ENCODE peak calls at places on chromosomes 3 and 15, in five cellular contexts. M, P, Y, R and V are unnamed samples.

GRCh38 chr15:66894986-66895780 is 170.2 kb upstream of the SMAD3 start:
- DNase-seq in P (no peak), R (peak), M (no peak), Y (peak), V (no peak)

GRCh38 chr3:185070491-185071335 is 82.1 kb downstream of the C3orf70 start:
- DNase-seq in R (peak), M (peak), Y (peak), P (peak), V (no peak)

GRCh38 chr3:70120360-70120966 is 120.9 kb downstream of the SAMMSON start:
- DNase-seq in M (peak), P (peak), Y (peak), R (peak), V (peak)

GRCh38 chr15:70530503-70530902 is 232.9 kb downstream of the UACA start:
- DNase-seq in P (no peak), M (no peak), Y (no peak), R (no peak), V (no peak)

GRCh38 chr3:122458992-122459391 is 43.1 kb upstream of the WDR5B start:
- DNase-seq in M (peak), P (no peak), R (peak), Y (peak), V (peak)

GRCh38 chr3:168121175-168121853 is 25.6 kb upstream of the GOLIM4 start:
- DNase-seq in R (no peak), Y (peak), M (peak), P (no peak), V (peak)

GRCh38 chr3:170033489-170033888 is 4.3 kb upstream of the GPR160 start:
- DNase-seq in M (no peak), P (no peak), Y (no peak), R (no peak), V (no peak)

GRCh38 chr3:150972379-150972985 is at the start of gene CLRN1:
- DNase-seq in M (peak), R (no peak), Y (no peak), P (no peak), V (no peak)

GRCh38 chr3:9704343-9705322 is 1.0 kb downstream of the CPNE9 start:
- DNase-seq in P (no peak), R (peak), M (peak), Y (peak), V (no peak)

GRCh38 chr3:185606191-185606590 is 20.1 kb downstream of the SENP2 start:
- DNase-seq in P (no peak), M (no peak), R (no peak), Y (no peak), V (no peak)

GRCh38 chr3:188975612-188976314 is 196.0 kb upstream of the TPRG1 start:
- DNase-seq in R (peak), M (no peak), Y (no peak), P (peak), V (peak)

GRCh38 chr15:82799183-82799841 is 6.6 kb downstream of the FSD2 start:
- DNase-seq in Y (no peak), M (no peak), R (no peak), P (no peak), V (no peak)

GRCh38 chr15:55741592-55742497 is 1.1 kb downstream of the PRTG start:
- DNase-seq in Y (no peak), M (no peak), P (peak), R (peak), V (peak)

GRCh38 chr15:43255376-43255775 is 11.4 kb downstream of the TGM5 start:
- DNase-seq in M (no peak), R (no peak), P (no peak), Y (no peak), V (no peak)

GRCh38 chr15:76401285-76401684 is 64.7 kb downstream of the ISL2 start:
- DNase-seq in R (peak), M (peak), Y (peak), P (no peak), V (no peak)

GRCh38 chr3:188231454-188231853 is 77.5 kb downstream of the LPP start:
- DNase-seq in M (no peak), Y (no peak), R (no peak), P (no peak), V (no peak)

GRCh38 chr15:88091444-88092016 is 165.0 kb downstream of the NTRK3 start:
- DNase-seq in P (no peak), R (no peak), M (no peak), Y (no peak), V (no peak)

GRCh38 chr15:63054281-63054683 is 11.7 kb downstream of the TPM1 start:
- DNase-seq in M (no peak), P (no peak), Y (peak), R (no peak), V (peak)

GRCh38 chr3:187406927-187407326 is 38.7 kb downstream of the RTP4 start:
- DNase-seq in M (peak), Y (peak), R (no peak), P (no peak), V (peak)

GRCh38 chr15:43878466-43878865 is 51.7 kb downstream of the WDR76 start:
- DNase-seq in Y (no peak), R (no peak), M (no peak), P (no peak), V (no peak)

GRCh38 chr3:159766563-159767185 is 222.0 kb upstream of the IL12A start:
- DNase-seq in P (peak), Y (peak), M (peak), R (peak), V (peak)

GRCh38 chr3:45272828-45273470 is 46.9 kb upstream of the TMEM158 start:
- DNase-seq in R (peak), Y (no peak), P (no peak), M (no peak), V (no peak)

GRCh38 chr3:71033681-71034220 is 549.8 kb downstream of the FOXP1 start:
- DNase-seq in Y (no peak), R (peak), M (no peak), P (no peak), V (no peak)

GRCh38 chr3:71062920-71063767 is 520.4 kb downstream of the FOXP1 start:
- DNase-seq in Y (peak), R (peak), P (peak), M (peak), V (peak)

GRCh38 chr3:4474683-4475490 is 7.8 kb upstream of the SUMF1 start:
- DNase-seq in R (peak), M (peak), Y (peak), P (peak), V (peak)

GRCh38 chr15:90031231-90031791 is 30.2 kb downstream of the ZNF710 start:
- DNase-seq in P (peak), R (peak), M (peak), Y (peak), V (peak)

GRCh38 chr3:43863966-43864933 is 173.5 kb downstream of the ABHD5 start:
- DNase-seq in P (no peak), Y (no peak), R (no peak), M (no peak), V (no peak)

GRCh38 chr3:156126467-156126866 is 6.1 kb downstream of the KCNAB1 start:
- DNase-seq in Y (no peak), M (no peak), P (no peak), R (no peak), V (no peak)

GRCh38 chr15:33963831-33964664 is 4.2 kb upstream of the CHRM5 start:
- DNase-seq in Y (peak), P (no peak), M (peak), R (peak), V (peak)

GRCh38 chr15:75554717-75555116 is 24.4 kb downstream of the PTPN9 start:
- DNase-seq in Y (peak), M (peak), R (peak), P (peak), V (peak)

GRCh38 chr3:43919067-43919466 is 228.3 kb downstream of the ABHD5 start:
- DNase-seq in Y (peak), M (no peak), P (no peak), R (peak), V (peak)

GRCh38 chr15:45635191-45635638 is 386 bp downstream of the SQOR start:
- DNase-seq in M (peak), R (peak), P (no peak), Y (peak), V (no peak)

GRCh38 chr3:161413127-161413854 is 42.0 kb upstream of the SPTSSB start:
- DNase-seq in M (peak), P (peak), R (no peak), Y (peak), V (peak)

GRCh38 chr15:76566276-76566675 is 229.7 kb downstream of the ISL2 start:
- DNase-seq in Y (peak), P (no peak), M (no peak), R (no peak), V (peak)

GRCh38 chr3:46617941-46618340 is 5.6 kb downstream of the FAM240A start:
- DNase-seq in M (no peak), Y (no peak), P (no peak), R (no peak), V (no peak)

GRCh38 chr15:80455668-80456442 is 51.7 kb downstream of the ARNT2 start:
- DNase-seq in P (peak), Y (peak), R (peak), M (peak), V (peak)

GRCh38 chr3:110149763-110150162 is 812.4 kb upstream of the DPPA4 start:
- DNase-seq in R (no peak), M (no peak), Y (peak), P (no peak), V (no peak)

GRCh38 chr15:94542391-94542790 is 311.0 kb downstream of the MCTP2 start:
- DNase-seq in P (no peak), M (no peak), Y (no peak), R (peak), V (no peak)

DNA sequence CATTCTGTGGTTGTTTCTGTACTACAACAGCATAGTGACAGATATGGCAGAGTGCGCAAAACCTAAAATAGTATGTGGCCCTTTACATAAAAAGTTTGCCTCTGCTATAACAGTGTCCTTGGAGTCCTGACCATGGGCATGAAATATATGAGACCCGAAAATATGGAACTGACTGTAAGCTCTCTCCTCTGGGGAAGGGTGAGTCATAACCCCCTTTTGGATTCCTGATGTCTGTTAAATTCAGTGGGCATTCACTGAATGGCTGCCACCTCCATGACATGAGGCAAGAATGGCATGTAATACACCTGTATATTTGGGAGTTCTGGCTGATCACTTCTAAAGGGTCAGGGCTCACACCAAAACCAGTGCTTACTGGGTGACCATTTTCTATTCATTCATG is 6.1 kb downstream of the TBC1D2B start:
- DNase-seq in M (no peak), Y (no peak), P (no peak), R (no peak), V (no peak)
- H3K4me3 ChIP-seq in M (no peak), Y (no peak), P (no peak), R (no peak), V (no peak)

DNA sequence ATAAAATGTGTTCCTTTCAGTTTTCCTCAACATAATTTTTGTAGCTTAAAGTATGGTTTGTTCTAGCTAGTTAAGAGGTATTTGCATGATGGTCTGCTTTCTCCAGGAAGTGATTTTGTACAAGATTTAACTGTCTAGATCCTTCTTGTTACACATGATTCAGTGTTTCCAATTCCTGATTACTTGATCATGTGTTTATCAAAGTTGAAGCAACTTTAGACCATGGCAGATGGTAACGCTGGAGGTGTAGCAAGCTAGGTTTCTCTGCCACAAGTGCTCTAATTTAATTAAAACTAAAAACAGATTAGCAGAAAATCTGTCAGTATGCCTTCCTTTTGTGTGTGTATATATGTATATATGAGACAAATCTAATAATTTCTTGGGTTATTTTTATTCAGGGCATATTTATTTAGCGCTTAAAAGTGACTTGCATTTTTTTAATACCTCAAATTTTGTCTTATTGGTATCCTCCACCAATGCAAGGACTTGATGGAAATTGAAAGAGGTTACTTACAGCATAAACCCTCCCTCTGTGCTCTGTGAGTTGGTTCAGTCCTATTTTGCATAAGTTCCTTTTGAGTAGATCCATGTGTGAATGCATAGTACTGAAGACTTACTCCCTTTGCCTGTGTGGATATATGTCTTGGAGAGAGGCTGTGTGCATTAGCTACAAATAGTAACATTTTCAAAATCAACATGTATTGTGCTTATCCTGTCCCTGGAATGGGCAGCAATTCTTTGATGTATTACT is 157.3 kb upstream of the CGNL1 start:
- DNase-seq in M (peak), R (peak), P (peak), Y (peak), V (peak)
- H3K4me3 ChIP-seq in M (peak), R (no peak), P (peak), Y (peak), V (peak)

DNA sequence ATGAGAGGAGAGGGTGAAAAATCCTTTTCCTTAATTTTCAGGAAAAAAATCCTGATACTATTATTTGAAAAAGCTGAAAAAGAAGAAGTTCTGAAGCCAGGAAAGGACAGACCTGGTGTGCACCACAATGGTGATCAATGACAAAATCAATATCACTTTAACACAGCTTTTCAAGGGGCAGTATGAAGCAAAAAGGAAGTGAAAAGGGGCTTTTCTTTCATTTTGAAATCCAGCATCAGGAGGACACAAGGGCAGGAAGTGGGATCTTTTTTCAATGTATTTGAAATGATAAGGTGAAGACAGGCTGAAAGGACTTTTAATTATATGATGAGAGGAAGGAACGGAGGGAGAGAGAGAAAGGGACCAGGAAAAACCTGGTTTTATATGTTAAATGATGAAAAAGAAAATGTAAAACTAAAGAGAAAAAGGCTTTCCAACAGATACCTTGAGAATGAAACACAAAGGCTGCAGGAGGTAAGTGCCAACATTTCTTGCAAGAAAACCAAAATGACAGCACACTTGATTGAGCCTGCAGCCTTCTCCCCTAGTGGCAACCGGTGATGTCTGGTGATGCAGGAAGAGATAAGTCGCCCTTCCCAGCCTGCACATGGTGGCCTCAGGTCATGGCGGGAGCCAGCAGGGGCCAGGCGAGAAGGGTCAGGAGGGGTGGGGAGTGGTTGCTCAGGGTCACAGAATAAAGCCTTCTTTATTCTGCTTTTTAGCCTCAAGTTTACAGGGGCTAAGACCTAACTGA is 236.7 kb upstream of the WNT5A start:
- DNase-seq in Y (no peak), M (no peak), R (no peak), P (no peak), V (no peak)
- H3K4me3 ChIP-seq in Y (no peak), M (no peak), R (no peak), P (no peak), V (no peak)

GRCh38 chr3:179794355-179794754 is 141.5 kb downstream of the USP13 start:
- DNase-seq in P (no peak), M (no peak), R (no peak), Y (no peak), V (no peak)

GRCh38 chr3:179796421-179796820 is 143.6 kb downstream of the USP13 start:
- DNase-seq in M (no peak), R (no peak), Y (no peak), P (no peak), V (no peak)

GRCh38 chr3:179797192-179797591 is 144.4 kb downstream of the USP13 start:
- DNase-seq in P (no peak), M (no peak), R (no peak), Y (no peak), V (no peak)

GRCh38 chr3:179788996-179789395 is 136.2 kb downstream of the USP13 start:
- DNase-seq in M (no peak), Y (no peak), P (no peak), R (peak), V (no peak)

DNA sequence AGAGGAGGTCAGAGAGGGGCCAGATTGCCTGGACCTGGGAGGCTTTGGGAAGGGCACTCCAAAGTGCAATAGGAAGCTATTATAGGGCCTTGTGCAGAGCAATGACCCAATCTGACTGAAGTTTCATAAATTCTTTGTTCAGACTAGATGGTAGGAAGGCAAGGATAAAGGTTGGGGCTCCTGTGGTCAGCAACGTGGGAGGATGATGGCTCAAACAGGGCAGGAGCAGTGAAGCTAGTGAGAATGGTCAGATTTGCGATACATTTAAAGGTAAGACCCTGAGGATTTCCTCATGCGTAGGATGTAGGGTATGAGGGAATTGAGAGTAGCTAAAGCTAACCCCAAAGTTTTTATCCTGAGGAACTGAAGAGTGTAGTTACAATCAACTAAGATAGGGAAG is 139.0 kb downstream of the USP13 start:
- DNase-seq in P (no peak), R (no peak), Y (no peak), M (no peak), V (no peak)
- H3K4me3 ChIP-seq in P (no peak), R (no peak), Y (no peak), M (no peak), V (no peak)